ENCODE peak calls at places on chromosomes 11 and 22, in ten cellular contexts. Q is tibial nerve; X is lower lobe of right lung; A is upper lobe of right lung; E is dorsolateral prefrontal cortex; V is CD4-positive, alpha-beta T cell; T is GM12878; Y is sigmoid colon; N is cardiac muscle cell; P is endothelial cell of umbilical vein. D is an unnamed sample.

GRCh38 chr11:62556102-62556871 is 9.7 kb upstream of the AHNAK start:
- DNase-seq in Q (peak), X (peak), A (peak), E (peak), V (peak), T (peak), Y (peak), N (peak), P (peak), D (peak)

GRCh38 chr22:24389680-24390079 is 37.7 kb upstream of the ADORA2A start:
- DNase-seq in Q (no peak), X (no peak), A (no peak), E (no peak), V (no peak), T (no peak), Y (no peak), N (no peak), P (peak), D (no peak)

GRCh38 chr22:32205974-32206773 is 1.3 kb upstream of the RFPL2 start:
- DNase-seq in Q (no peak), X (no peak), A (no peak), E (no peak), V (no peak), T (no peak), Y (no peak), N (no peak), P (no peak), D (no peak)

GRCh38 chr11:102853956-102854355 is 10.5 kb upstream of the MMP3 start:
- DNase-seq in Q (no peak), X (no peak), A (no peak), E (no peak), V (no peak), T (no peak), Y (no peak), N (no peak), P (no peak), D (peak)

GRCh38 chr11:134660416-134660815 is 248.4 kb upstream of the B3GAT1 start:
- DNase-seq in Q (no peak), X (no peak), A (no peak), E (no peak), V (no peak), T (no peak), Y (peak), N (no peak), P (no peak), D (no peak)

GRCh38 chr11:102197759-102198158 is 87.5 kb downstream of the YAP1 start:
- DNase-seq in Q (peak), X (no peak), A (no peak), E (no peak), V (no peak), T (no peak), Y (no peak), N (no peak), P (no peak), D (no peak)

GRCh38 chr11:6013042-6013441 is 6.3 kb upstream of the OR56A4 start:
- DNase-seq in Q (no peak), X (no peak), A (no peak), E (no peak), V (no peak), T (no peak), Y (no peak), N (no peak), P (no peak), D (no peak)

GRCh38 chr11:73154178-73154577 is 12.1 kb upstream of the FCHSD2 start:
- DNase-seq in Q (no peak), X (no peak), A (no peak), E (no peak), V (no peak), T (peak), Y (peak), N (no peak), P (no peak), D (no peak)

GRCh38 chr11:99739464-99740089 is 718.8 kb downstream of the CNTN5 start:
- DNase-seq in Q (peak), X (no peak), A (no peak), E (no peak), V (no peak), T (no peak), Y (no peak), N (peak), P (no peak), D (peak)

GRCh38 chr22:50398698-50399648 is 55.8 kb downstream of the PPP6R2 start:
- DNase-seq in Q (no peak), X (no peak), A (no peak), E (no peak), V (no peak), T (no peak), Y (no peak), N (no peak), P (no peak), D (no peak)

GRCh38 chr22:32557424-32557823 is 82.8 kb downstream of the FBXO7 start:
- DNase-seq in Q (no peak), X (no peak), A (no peak), E (no peak), V (no peak), T (no peak), Y (peak), N (no peak), P (no peak), D (no peak)

GRCh38 chr22:33699176-33699575 is 221.1 kb downstream of the LARGE1 start:
- DNase-seq in Q (peak), X (no peak), A (no peak), E (no peak), V (no peak), T (no peak), Y (no peak), N (no peak), P (no peak), D (no peak)

GRCh38 chr11:9315078-9315688 is 790 bp upstream of the TMEM41B start:
- DNase-seq in Q (no peak), X (peak), A (no peak), E (no peak), V (no peak), T (no peak), Y (no peak), N (no peak), P (no peak), D (no peak)

GRCh38 chr11:100739636-100740035 is 52.5 kb downstream of the ARHGAP42 start:
- DNase-seq in Q (no peak), X (no peak), A (no peak), E (no peak), V (no peak), T (no peak), Y (no peak), N (peak), P (peak), D (no peak)

GRCh38 chr11:31641477-31642062 is 132.0 kb downstream of the ELP4 start:
- DNase-seq in Q (no peak), X (no peak), A (no peak), E (no peak), V (no peak), T (no peak), Y (no peak), N (peak), P (peak), D (peak)

GRCh38 chr11:126840201-126840886 is 160.2 kb downstream of the KIRREL3 start:
- DNase-seq in Q (no peak), X (no peak), A (no peak), E (no peak), V (no peak), T (no peak), Y (no peak), N (no peak), P (no peak), D (no peak)

GRCh38 chr11:35549787-35550186 is 24.4 kb upstream of the PAMR1 start:
- DNase-seq in Q (no peak), X (peak), A (no peak), E (no peak), V (no peak), T (no peak), Y (no peak), N (peak), P (no peak), D (peak)

GRCh38 chr11:102172127-102172848 is 62.0 kb downstream of the YAP1 start:
- DNase-seq in Q (no peak), X (no peak), A (no peak), E (no peak), V (no peak), T (no peak), Y (no peak), N (no peak), P (peak), D (no peak)

GRCh38 chr11:3616721-3617460 is 24.9 kb downstream of the ART5 start:
- DNase-seq in Q (no peak), X (no peak), A (peak), E (no peak), V (no peak), T (no peak), Y (peak), N (no peak), P (no peak), D (no peak)

GRCh38 chr22:42893366-42894150 is 36.5 kb upstream of the ARFGAP3 start:
- DNase-seq in Q (no peak), X (no peak), A (no peak), E (no peak), V (no peak), T (no peak), Y (no peak), N (no peak), P (no peak), D (no peak)

GRCh38 chr11:99446400-99446799 is 425.7 kb downstream of the CNTN5 start:
- DNase-seq in Q (no peak), X (no peak), A (no peak), E (no peak), V (no peak), T (no peak), Y (no peak), N (no peak), P (no peak), D (no peak)

GRCh38 chr11:77400306-77400705 is 73.6 kb downstream of the PAK1 start:
- DNase-seq in Q (no peak), X (no peak), A (no peak), E (no peak), V (no peak), T (no peak), Y (no peak), N (no peak), P (no peak), D (no peak)

GRCh38 chr11:47412152-47412746 is 3.9 kb downstream of the SLC39A13 start:
- DNase-seq in Q (no peak), X (peak), A (peak), E (peak), V (peak), T (no peak), Y (peak), N (peak), P (no peak), D (no peak)

GRCh38 chr11:96010683-96011082 is 86.8 kb upstream of the MTMR2 start:
- DNase-seq in Q (no peak), X (no peak), A (no peak), E (no peak), V (no peak), T (no peak), Y (no peak), N (no peak), P (no peak), D (no peak)

GRCh38 chr11:96015911-96016565 is 92.1 kb upstream of the MTMR2 start:
- DNase-seq in Q (no peak), X (no peak), A (no peak), E (no peak), V (peak), T (no peak), Y (no peak), N (no peak), P (no peak), D (no peak)

GRCh38 chr11:96012086-96012824 is 88.3 kb upstream of the MTMR2 start:
- DNase-seq in Q (peak), X (peak), A (no peak), E (peak), V (peak), T (peak), Y (peak), N (peak), P (peak), D (peak)

GRCh38 chr11:96014234-96014633 is 90.3 kb upstream of the MTMR2 start:
- DNase-seq in Q (no peak), X (no peak), A (no peak), E (no peak), V (peak), T (peak), Y (no peak), N (no peak), P (no peak), D (peak)

GRCh38 chr11:96013459-96014213 is 89.7 kb upstream of the MTMR2 start:
- DNase-seq in Q (no peak), X (no peak), A (no peak), E (no peak), V (peak), T (no peak), Y (peak), N (no peak), P (no peak), D (no peak)
- H3K27ac ChIP-seq in Q (peak), X (no peak), A (no peak), E (peak), V (peak), T (peak), Y (no peak), N (no peak), P (no peak), D (no peak)

DNA sequence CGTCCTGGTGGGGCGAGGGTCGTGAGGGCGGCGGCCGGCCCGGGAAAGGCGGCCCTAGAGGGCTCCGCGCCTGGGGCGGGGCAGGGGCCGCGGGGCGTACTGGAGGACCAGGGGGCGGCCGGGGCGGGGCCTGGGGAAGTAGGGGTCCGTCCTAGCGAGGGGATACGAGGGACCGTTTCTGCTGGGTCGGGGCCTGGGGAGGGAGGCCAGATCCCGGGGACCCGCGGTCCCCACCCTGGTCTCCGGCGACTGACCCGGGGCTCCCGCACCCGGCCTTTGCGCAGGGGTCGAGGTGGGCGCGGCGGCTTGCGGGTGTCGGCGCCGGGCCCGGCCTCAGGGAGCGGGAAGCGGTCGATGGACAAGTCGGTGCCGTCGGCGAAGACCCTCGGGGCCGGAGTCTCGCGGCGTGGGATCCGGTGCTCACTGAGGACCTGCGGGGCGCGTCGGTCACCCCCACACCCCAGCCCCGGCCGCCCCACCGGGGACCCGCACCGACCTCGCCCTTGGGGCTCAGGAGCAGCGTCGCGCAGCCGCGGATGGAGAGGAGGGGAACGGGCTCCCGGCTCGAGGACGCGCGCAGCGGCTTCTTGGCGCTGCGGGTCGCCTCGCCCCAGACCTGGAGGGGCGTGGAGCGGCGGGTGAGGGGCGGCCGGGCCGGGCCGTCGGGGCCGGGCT is 4.9 kb downstream of the LMNTD2 start:
- DNase-seq in Q (no peak), X (no peak), A (no peak), E (no peak), V (no peak), T (no peak), Y (no peak), N (no peak), P (no peak), D (no peak)
- TF ChIP-seq CTCF in Q (no peak), X (no peak), A (no peak), E (no peak), V (no peak), T (no peak), Y (no peak), N (no peak), P (no peak), D (no peak)

DNA sequence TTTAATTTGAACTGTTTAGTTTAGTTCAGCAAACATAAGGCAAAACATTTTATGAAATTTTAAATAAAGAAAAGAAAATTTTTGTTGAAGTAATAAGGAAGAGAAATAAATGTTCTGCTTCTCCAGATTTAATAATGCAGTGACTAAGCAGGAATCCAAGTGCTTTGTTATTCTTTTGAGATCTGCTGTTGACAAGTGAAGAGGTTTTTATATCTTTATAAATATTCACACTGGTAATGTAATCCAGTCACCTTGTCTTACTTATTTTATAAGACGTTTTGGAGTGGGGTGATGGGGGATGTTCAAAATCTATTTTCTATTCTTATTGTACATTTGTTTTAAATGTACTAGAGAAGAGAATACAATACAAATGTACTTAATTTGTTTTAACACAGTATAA is 725.9 kb upstream of the CCDC179 start:
- DNase-seq in Q (no peak), X (no peak), A (no peak), E (no peak), V (no peak), T (no peak), Y (no peak), N (no peak), P (no peak), D (no peak)
- H3K27ac ChIP-seq in Q (no peak), X (no peak), A (no peak), E (no peak), V (no peak), T (no peak), Y (peak), N (no peak), P (no peak), D (no peak)

GRCh38 chr11:65539401-65540289 is 14.8 kb downstream of the SCYL1 start:
- DNase-seq in Q (no peak), X (no peak), A (no peak), E (no peak), V (no peak), T (no peak), Y (peak), N (no peak), P (no peak), D (peak)
- TF ChIP-seq CTCF in Q (no peak), X (no peak), A (no peak), E (no peak), V (no peak), T (no peak), Y (no peak), N (no peak), P (no peak), D (no peak)

DNA sequence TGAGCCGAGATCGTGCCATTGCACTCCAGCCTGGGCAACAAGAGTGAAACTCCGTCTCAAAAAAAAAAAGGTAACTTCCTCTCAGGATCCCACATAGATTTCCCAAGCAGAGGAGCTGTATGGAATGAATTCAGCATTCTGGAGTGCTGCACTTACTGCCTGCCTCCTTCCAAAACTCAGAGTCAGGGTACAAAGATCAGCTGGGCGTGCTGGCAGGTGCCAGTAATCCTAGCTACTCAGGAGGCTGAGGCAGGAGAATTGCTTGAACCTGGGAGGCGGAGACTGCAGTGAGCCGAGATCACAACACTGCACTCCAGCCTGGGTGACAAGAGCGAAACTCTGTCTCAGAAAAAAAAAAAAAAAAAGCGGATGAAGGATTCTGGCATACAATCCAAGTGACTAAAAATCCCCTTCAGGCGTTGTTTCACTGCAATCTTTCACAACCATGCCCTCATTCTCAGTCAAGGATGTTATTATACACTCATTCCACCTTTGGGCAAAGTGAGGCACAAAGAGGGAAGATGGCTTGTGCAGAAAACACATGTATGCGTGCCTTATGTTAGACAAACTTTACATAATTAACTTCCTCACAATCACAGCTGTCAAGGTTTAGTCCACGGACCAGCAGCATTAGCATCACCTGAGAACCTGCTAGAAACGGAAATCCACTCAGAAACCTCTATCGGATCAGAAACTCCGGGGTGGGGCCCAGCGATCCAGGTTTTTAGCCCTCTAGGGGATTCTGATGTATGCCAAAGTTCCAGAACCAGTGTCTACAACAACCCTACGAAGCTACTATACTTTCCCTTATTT is 1.1 kb upstream of the NOL12 start:
- DNase-seq in Q (no peak), X (no peak), A (no peak), E (no peak), V (no peak), T (no peak), Y (no peak), N (no peak), P (no peak), D (no peak)
- H3K27ac ChIP-seq in Q (no peak), X (no peak), A (no peak), E (no peak), V (no peak), T (no peak), Y (no peak), N (no peak), P (no peak), D (peak)

DNA sequence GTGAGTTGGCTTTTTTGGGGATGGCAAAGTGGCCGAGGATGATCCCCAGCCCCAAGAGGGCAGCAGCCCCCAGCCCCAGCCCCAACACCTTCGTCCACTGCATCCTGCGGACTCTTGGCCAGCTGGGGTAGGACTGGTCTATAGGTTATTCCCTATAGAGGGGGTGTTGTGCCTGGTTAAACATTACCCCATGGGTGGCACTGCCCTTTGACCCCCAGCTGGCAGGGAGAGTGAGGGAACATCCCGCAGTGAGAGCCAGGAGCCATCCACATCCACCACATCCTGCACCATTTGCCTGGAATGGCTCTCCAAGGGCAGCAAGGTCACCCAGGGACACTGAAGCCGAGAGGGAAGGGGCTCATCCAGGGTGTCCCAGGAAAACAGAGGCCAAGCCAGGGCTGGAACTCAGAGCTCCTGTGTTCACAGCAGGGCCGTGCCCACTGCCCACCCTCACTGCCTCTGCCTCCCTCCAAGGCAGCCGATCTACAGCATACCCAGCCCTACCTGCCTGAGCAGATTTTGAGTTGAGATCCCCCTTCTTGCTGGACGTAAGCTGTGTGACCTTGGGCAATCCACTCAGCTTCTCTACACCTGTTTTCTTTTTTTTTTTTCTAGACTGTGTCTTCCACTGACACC is at the start of gene NAALADL1:
- DNase-seq in Q (no peak), X (no peak), A (no peak), E (no peak), V (no peak), T (no peak), Y (no peak), N (no peak), P (no peak), D (no peak)
- TF ChIP-seq CTCF in Q (no peak), X (no peak), A (no peak), E (no peak), V (no peak), T (no peak), Y (no peak), N (no peak), P (no peak), D (no peak)

D was measured in RWPE1.